ENCODE peak calls at places on chromosome 2, in nine cellular contexts. R is astrocyte of the spinal cord, Y is GM12865, G is PC-9, A is fibroblast of lung, X is tibial nerve, U is BJ, F is PC-3, N is fibroblast of villous mesenchyme. K is an unnamed sample.

GRCh38 chr2:218733615-218734021 is 23.0 kb downstream of the TTLL4 start:
- DNase-seq in N (peak; percentile 81), G (peak; percentile 56), X (no peak), U (no peak), F (peak; percentile 49), Y (peak; percentile 72), A (peak; percentile 78), R (peak; percentile 40), K (no peak)

GRCh38 chr2:112483047-112483473 is 1.1 kb downstream of the TTL start:
- DNase-seq in G (peak; percentile 40), R (peak; percentile 57), X (no peak), F (peak; percentile 58), N (peak; percentile 63), U (no peak), Y (peak; percentile 40), A (peak; percentile 60), K (no peak)

GRCh38 chr2:121205321-121205942 is 79.6 kb downstream of the TFCP2L1 start:
- DNase-seq in A (no peak), F (peak; percentile 53), R (peak; percentile 21), G (peak; percentile 91), N (no peak), Y (no peak), X (no peak), U (no peak), K (no peak)

GRCh38 chr2:41736105-41736567 is 311.7 kb upstream of the PKDCC start:
- DNase-seq in R (no peak), A (no peak), F (no peak), Y (peak; percentile 68), N (no peak), G (no peak), X (no peak), U (no peak), K (no peak)

GRCh38 chr2:227383687-227384086 is 4.1 kb downstream of the SCYGR1 start:
- DNase-seq in R (no peak), F (no peak), N (no peak), A (no peak), U (no peak), X (no peak), Y (no peak), G (no peak), K (no peak)

GRCh38 chr2:85308951-85309555 is 18.7 kb downstream of the TGOLN2 start:
- DNase-seq in N (peak; percentile 47), G (no peak), Y (peak; percentile 26), R (peak; percentile 63), X (no peak), U (no peak), A (peak; percentile 65), F (peak; percentile 34), K (no peak)

GRCh38 chr2:23940976-23941605 is 828 bp downstream of the UBXN2A start:
- DNase-seq in F (peak; percentile 45), G (peak; percentile 38), U (no peak), A (peak; percentile 54), X (no peak), N (peak; percentile 71), R (peak; percentile 36), Y (no peak), K (no peak)

GRCh38 chr2:201938151-201938815 is 95.4 kb upstream of the FZD7 start:
- DNase-seq in X (no peak), U (no peak), R (no peak), Y (no peak), F (no peak), G (peak; percentile 46), N (no peak), A (no peak), K (no peak)

GRCh38 chr2:240599141-240599583 is 12.6 kb downstream of the CAPN10 start:
- DNase-seq in X (peak; percentile 1), G (no peak), F (no peak), N (no peak), U (no peak), R (no peak), A (no peak), Y (no peak), K (no peak)

GRCh38 chr2:26678026-26678425 is 14.5 kb upstream of the KCNK3 start:
- DNase-seq in A (no peak), U (no peak), F (peak; percentile 37), G (no peak), N (no peak), X (no peak), R (no peak), Y (no peak), K (no peak)

GRCh38 chr2:12501469-12502147 is 215.1 kb upstream of the TRIB2 start:
- DNase-seq in Y (peak; percentile 91), G (no peak), F (peak; percentile 27), U (no peak), N (no peak), X (no peak), R (no peak), A (no peak), K (no peak)

GRCh38 chr2:106572541-106573148 is 85.5 kb downstream of the CD8B2 start:
- DNase-seq in G (no peak), F (peak; percentile 32), N (no peak), X (no peak), A (no peak), Y (peak; percentile 19), U (no peak), R (no peak), K (no peak)

GRCh38 chr2:9330639-9331270 is 92.6 kb downstream of the ITGB1BP1 start:
- DNase-seq in G (no peak), N (no peak), Y (no peak), X (no peak), U (no peak), R (no peak), A (no peak), F (no peak), K (no peak)
- H3K4me3 ChIP-seq in G (no peak overlapping the region), N (no peak overlapping the region), Y (no peak overlapping the region), X (no peak overlapping the region), U (no peak overlapping the region), R (no peak overlapping the region), A (no peak overlapping the region), F (no peak overlapping the region), K (no peak overlapping the region)

GRCh38 chr2:157764386-157764785 is 111.7 kb downstream of the ACVR1 start:
- DNase-seq in R (no peak), F (no peak), Y (no peak), U (no peak), X (no peak), N (no peak), A (no peak), G (no peak), K (peak; percentile 46)

GRCh38 chr2:157759855-157760254 is 116.3 kb downstream of the ACVR1 start:
- DNase-seq in U (no peak), F (no peak), R (no peak), Y (no peak), A (no peak), G (no peak), N (no peak), X (no peak), K (no peak)

GRCh38 chr2:157761520-157761919 is 114.6 kb downstream of the ACVR1 start:
- DNase-seq in X (no peak), F (peak; percentile 13), A (no peak), N (no peak), Y (no peak), G (no peak), R (peak; percentile 52), U (no peak), K (no peak)

GRCh38 chr2:157758586-157758985 is 117.5 kb downstream of the ACVR1 start:
- DNase-seq in R (no peak), A (no peak), F (no peak), Y (no peak), G (no peak), X (no peak), U (no peak), N (no peak), K (no peak)

DNA sequence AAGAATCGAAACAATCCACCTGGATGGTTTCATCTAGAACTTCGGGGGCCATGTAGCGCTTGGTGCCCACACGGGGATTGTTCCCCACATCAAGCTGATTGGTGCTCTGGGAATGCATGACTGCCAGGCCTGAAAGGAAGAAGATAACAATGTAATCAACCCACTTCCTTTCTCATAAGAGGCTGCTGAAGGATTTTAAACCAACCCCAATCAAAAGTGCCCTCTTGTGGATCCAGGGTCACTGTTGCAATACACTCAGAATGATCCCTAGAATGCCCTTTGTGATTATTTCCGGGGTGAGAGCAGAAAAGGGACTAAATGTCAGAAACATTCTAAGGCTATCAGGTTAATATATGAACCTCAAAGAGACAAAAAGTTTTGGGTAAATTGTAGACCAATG is 115.2 kb downstream of the ACVR1 start:
- DNase-seq in X (no peak), Y (no peak), N (no peak), A (no peak), U (no peak), G (no peak), R (no peak), F (peak; percentile 16), K (no peak)
- TF ChIP-seq CTCF in X (no peak), Y (no peak), N (no peak), A (no peak), U (no peak), G (no peak), R (no peak), F (peak; percentile 39), K (peak; percentile 9)

GRCh38 chr2:71922091-71922490 is 225.6 kb downstream of the CYP26B1 start:
- DNase-seq in N (no peak), R (no peak), A (no peak), F (no peak), G (no peak), Y (no peak), U (no peak), X (no peak), K (no peak)
- H3K4me3 ChIP-seq in N (no peak overlapping the region), R (no peak overlapping the region), A (no peak overlapping the region), F (no peak overlapping the region), G (no peak overlapping the region), Y (no peak overlapping the region), U (no peak overlapping the region), X (no peak overlapping the region), K (no peak overlapping the region)

DNA sequence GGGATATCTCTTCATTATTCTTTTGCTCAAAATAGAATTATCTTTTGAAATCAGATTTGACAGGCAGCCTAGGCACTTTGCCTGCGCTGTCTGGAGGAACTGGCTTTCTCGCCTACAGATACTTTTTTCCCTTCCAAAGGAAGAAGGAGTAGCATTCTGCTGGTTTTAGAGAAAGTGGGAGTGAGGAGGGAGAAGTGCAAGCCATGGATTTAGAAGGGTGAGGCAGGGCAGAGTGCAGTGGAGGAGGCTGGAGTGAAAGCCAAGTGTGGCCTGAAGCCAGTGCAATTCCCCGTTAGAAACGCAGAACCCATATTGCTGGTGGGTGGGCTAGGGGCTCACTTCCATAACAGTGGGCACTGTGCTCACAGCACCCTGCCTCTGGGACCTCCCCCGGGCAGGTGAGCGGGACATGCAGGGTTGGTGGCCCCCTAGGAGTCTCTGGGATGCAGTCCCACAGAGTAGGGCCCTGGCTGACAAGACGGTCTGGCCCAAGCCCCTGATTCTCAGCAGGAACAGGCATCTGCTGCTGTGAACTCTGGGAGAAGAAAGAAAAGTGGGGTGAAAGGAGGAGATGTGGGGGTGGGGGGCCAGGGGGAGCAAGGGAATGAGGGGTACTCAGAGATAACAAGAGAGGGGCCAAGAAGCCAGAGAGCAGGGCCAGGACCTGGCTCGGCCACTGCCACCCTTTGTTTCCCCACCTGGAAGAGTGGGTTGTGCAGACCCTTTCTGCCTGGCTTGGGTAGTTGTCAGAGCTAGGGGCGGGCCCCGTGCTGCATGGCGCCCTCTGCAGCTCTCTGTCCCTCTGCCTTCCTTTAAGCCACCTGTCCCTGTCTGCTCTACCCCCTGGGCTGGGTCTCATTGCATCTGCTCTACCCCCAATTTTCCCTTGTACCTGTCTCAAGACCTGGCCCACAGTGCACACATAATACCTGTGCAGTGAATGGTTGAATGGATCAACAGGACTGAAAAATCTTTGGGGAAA is 273.5 kb upstream of the HS6ST1 start:
- DNase-seq in F (no peak), N (no peak), U (no peak), Y (no peak), X (no peak), G (no peak), R (no peak), A (no peak), K (no peak)
- TF ChIP-seq CTCF in F (no peak), N (no peak), U (no peak), Y (no peak), X (no peak), G (no peak), R (no peak), A (no peak), K (no peak)

K was measured in LNCaP clone FGC.